ENCODE peak calls at places on chromosomes 7 and 10, in six cellular contexts. L is fibroblast of pulmonary artery, O is BE2C, T is heart right ventricle, A is IMR-90, J is right atrium auricular region. S is an unnamed sample.

GRCh38 chr10:21675157-21675796 is 141.2 kb downstream of the MLLT10 start:
- DNase-seq in L (peak), O (peak), T (no peak), A (peak), J (no peak), S (no peak)

GRCh38 chr7:103735377-103735776 is 254.1 kb downstream of the RELN start:
- DNase-seq in L (peak), O (peak), T (no peak), A (peak), J (no peak), S (no peak)

GRCh38 chr7:98810166-98810802 is 59.5 kb downstream of the TMEM130 start:
- DNase-seq in L (no peak), O (peak), T (no peak), A (no peak), J (no peak), S (no peak)

GRCh38 chr10:62687230-62687748 is 117.2 kb upstream of the ADO start:
- DNase-seq in L (peak), O (no peak), T (no peak), A (peak), J (no peak), S (no peak)

GRCh38 chr10:1037098-1037497 is 11.4 kb upstream of the IDI2 start:
- DNase-seq in L (no peak), O (no peak), T (no peak), A (no peak), J (no peak), S (no peak)

GRCh38 chr10:63068246-63068645 is 64.9 kb upstream of the NRBF2 start:
- DNase-seq in L (peak), O (no peak), T (no peak), A (no peak), J (no peak), S (no peak)

GRCh38 chr10:71608863-71609768 is 110.5 kb downstream of the C10orf105 start:
- DNase-seq in L (peak), O (peak), T (peak), A (peak), J (peak), S (peak)

GRCh38 chr7:151897951-151898686 is 21.2 kb upstream of the PRKAG2 start:
- DNase-seq in L (no peak), O (no peak), T (no peak), A (no peak), J (no peak), S (no peak)

GRCh38 chr7:26449175-26450165 is 157.8 kb downstream of the SNX10 start:
- DNase-seq in L (peak), O (no peak), T (no peak), A (peak), J (no peak), S (no peak)

GRCh38 chr10:46283945-46284285 is 2.9 kb upstream of the ANTXRL start:
- DNase-seq in L (no peak), O (no peak), T (no peak), A (no peak), J (no peak), S (no peak)
- H3K4me3 ChIP-seq in L (peak), O (peak), T (peak), A (peak), J (peak), S (peak)

DNA sequence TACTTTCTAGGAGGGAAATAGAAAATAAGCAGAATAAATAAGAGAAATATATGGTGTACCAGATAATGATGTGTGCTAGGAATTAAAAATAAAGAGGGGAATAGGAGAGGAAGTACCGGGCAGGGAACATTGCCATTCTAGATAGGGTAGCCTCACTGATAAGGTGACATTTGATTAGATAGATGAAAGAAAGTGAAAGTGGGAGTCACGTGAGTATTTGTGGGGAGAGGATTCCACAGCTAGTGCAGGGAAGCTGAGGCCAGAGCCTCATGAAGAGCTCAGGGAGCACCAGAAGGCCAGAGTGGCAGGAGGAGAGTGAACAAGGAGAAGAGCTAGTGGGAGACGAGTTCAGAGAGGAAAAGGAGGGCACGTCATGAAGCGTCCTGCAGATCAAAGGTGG is 49.1 kb downstream of the CDHR3 start:
- DNase-seq in L (no peak), O (no peak), T (no peak), A (no peak), J (no peak), S (no peak)
- H3K4me3 ChIP-seq in L (no peak), O (no peak), T (no peak), A (no peak), J (no peak), S (no peak)

GRCh38 chr10:69376662-69377061 is 40.1 kb downstream of the TACR2 start:
- DNase-seq in L (no peak), O (no peak), T (no peak), A (no peak), J (no peak), S (no peak)

GRCh38 chr10:69374242-69374641 is 42.5 kb downstream of the TACR2 start:
- DNase-seq in L (no peak), O (no peak), T (no peak), A (no peak), J (no peak), S (no peak)

GRCh38 chr10:69374931-69375306 is 41.8 kb downstream of the TACR2 start:
- DNase-seq in L (no peak), O (no peak), T (no peak), A (no peak), J (no peak), S (no peak)

GRCh38 chr10:69377191-69377590 is 39.5 kb downstream of the TACR2 start:
- DNase-seq in L (no peak), O (no peak), T (no peak), A (no peak), J (no peak), S (no peak)

DNA sequence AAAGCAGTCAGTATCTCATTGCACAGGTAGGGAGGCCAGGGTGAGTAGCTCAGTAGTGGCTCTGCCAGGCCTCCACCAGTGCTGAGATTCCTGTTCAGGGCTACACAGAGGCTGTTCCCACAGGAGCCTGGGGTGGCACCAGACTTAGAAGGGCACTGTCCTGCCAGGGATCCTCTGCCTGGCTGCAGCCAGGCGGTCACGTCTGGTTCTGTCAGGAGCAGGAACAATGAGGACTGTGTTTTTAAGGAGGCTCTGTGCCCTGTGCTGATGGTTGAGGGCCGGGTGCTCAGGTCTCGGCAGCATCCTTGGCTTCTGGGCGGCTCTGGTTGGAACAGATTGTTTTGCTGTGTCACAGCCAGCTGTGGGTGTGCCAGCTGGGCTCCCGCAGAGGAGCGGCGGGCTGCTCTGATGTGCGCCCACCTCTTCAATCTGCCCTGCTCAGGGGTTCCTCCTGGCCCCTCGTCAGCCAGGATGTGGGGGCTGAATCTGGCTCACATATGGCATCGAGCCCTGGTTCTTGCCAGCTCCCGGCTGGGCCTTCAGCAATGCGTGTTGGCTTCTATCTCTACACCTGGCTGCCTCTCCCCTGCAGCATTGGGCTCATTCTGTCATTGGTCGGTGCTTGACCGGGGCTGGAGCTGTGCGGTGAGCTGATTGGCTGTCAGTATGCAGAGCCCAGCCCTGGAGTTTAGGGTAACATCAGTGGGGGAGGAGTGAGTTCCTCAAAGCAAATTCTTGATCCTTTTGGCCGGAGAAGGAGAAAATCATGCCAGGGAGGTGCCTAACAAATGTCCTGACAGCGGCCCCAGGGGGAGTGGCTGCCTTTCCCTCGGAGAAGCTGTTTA is 41.2 kb downstream of the TACR2 start:
- DNase-seq in L (peak), O (no peak), T (peak), A (no peak), J (no peak), S (peak)
- H3K4me3 ChIP-seq in L (no peak), O (no peak), T (no peak), A (no peak), J (no peak), S (no peak)

GRCh38 chr7:130140551-130141160 is 64.5 kb downstream of the TMEM209 start:
- DNase-seq in L (no peak), O (no peak), T (no peak), A (no peak), J (no peak), S (no peak)
- H3K4me3 ChIP-seq in L (no peak), O (no peak), T (peak), A (no peak), J (peak), S (peak)

GRCh38 chr10:102152545-102152890 is 329 bp downstream of the NOLC1 start:
- DNase-seq in L (peak), O (peak), T (no peak), A (peak), J (no peak), S (no peak)

GRCh38 chr10:102154466-102155116 is 2.4 kb downstream of the NOLC1 start:
- DNase-seq in L (no peak), O (no peak), T (no peak), A (no peak), J (no peak), S (no peak)

GRCh38 chr10:102150970-102151773 is 1.0 kb upstream of the NOLC1 start:
- DNase-seq in L (peak), O (no peak), T (no peak), A (peak), J (no peak), S (no peak)

GRCh38 chr10:102151774-102152544 is at the start of gene NOLC1:
- DNase-seq in L (peak), O (peak), T (peak), A (peak), J (peak), S (peak)

GRCh38 chr10:102153093-102153620 is 968 bp downstream of the NOLC1 start:
- DNase-seq in L (no peak), O (no peak), T (no peak), A (peak), J (no peak), S (no peak)
- H3K4me3 ChIP-seq in L (peak), O (peak), T (peak), A (peak), J (peak), S (peak)

DNA sequence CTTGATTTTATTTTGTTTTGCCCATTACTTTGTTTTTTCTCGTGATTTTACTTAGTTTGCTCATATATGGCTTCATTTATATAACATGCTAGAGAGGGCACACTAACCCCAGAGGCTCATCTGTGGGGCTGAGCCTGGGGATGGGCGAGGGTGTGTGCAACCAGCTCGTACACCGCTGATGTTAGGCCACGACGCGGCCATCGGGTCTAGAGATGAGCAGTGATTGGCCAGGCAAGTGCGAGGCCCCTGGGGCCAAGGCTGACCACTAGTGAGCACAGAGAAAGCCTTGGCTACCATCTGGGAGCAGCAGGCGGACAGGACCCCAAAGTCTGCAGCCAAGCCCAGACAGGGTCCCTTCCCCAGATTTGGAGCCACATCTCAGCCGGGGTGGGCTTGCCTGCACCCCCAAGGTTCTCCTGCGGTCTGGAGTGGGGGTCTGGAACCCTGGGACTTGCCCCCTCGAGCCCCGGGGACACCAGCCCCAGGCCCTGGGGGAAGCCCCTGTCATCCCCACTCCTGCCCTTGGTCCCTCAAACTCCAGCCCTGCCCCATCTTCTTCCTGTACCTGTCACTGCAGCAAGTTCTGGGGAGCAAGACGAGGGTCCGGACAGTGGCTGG is 3.7 kb downstream of the FUOM start:
- DNase-seq in L (no peak), O (no peak), T (no peak), A (no peak), J (no peak), S (no peak)
- H3K4me3 ChIP-seq in L (no peak), O (no peak), T (no peak), A (no peak), J (no peak), S (no peak)

GRCh38 chr7:105227391-105227790 is 161.3 kb downstream of the SRPK2 start:
- DNase-seq in L (no peak), O (no peak), T (no peak), A (no peak), J (no peak), S (no peak)
- H3K4me3 ChIP-seq in L (no peak), O (no peak), T (no peak), A (no peak), J (no peak), S (no peak)

GRCh38 chr10:11698691-11699545 is 43.3 kb upstream of the ECHDC3 start:
- DNase-seq in L (no peak), O (no peak), T (no peak), A (no peak), J (no peak), S (no peak)
- H3K4me3 ChIP-seq in L (no peak), O (no peak), T (no peak), A (no peak), J (no peak), S (no peak)

GRCh38 chr10:105241254-105241653 is 600.2 kb downstream of the SORCS3 start:
- DNase-seq in L (no peak), O (no peak), T (no peak), A (no peak), J (no peak), S (no peak)

GRCh38 chr10:105243825-105244224 is 602.7 kb downstream of the SORCS3 start:
- DNase-seq in L (no peak), O (no peak), T (no peak), A (no peak), J (no peak), S (no peak)

GRCh38 chr10:105237685-105238084 is 596.6 kb downstream of the SORCS3 start:
- DNase-seq in L (no peak), O (no peak), T (no peak), A (no peak), J (no peak), S (no peak)

GRCh38 chr10:105243381-105243780 is 602.3 kb downstream of the SORCS3 start:
- DNase-seq in L (no peak), O (no peak), T (no peak), A (no peak), J (no peak), S (no peak)

GRCh38 chr10:105239311-105240215 is 598.5 kb downstream of the SORCS3 start:
- DNase-seq in L (no peak), O (no peak), T (no peak), A (no peak), J (no peak), S (no peak)
- H3K4me3 ChIP-seq in L (no peak), O (no peak), T (no peak), A (no peak), J (no peak), S (no peak)

S was measured in dorsolateral prefrontal cortex.